ENCODE peak calls at places on chromosomes 1 and 21, in six cellular contexts. L, M, G, Y, Q and K are unnamed samples.

GRCh38 chr1:243270097-243270864 is 14.4 kb downstream of the SDCCAG8 start:
- DNase-seq in L (no peak), M (no peak), G (no peak), Y (no peak), Q (no peak), K (no peak)

GRCh38 chr21:42749226-42749625 is 95.8 kb downstream of the PDE9A start:
- DNase-seq in L (no peak), M (no peak), G (no peak), Y (no peak), Q (peak), K (no peak)

GRCh38 chr1:201360486-201360885 is 17.0 kb downstream of the TNNT2 start:
- DNase-seq in L (no peak), M (no peak), G (no peak), Y (no peak), Q (peak), K (no peak)

GRCh38 chr1:241638091-241638682 is 2.0 kb downstream of the CHML start:
- DNase-seq in L (no peak), M (no peak), G (no peak), Y (no peak), Q (no peak), K (no peak)

GRCh38 chr1:156828414-156829085 is 11.9 kb upstream of the SH2D2A start:
- DNase-seq in L (no peak), M (no peak), G (no peak), Y (no peak), Q (peak), K (no peak)

GRCh38 chr1:16031551-16031950 is 9.7 kb downstream of the CLCNKA start:
- DNase-seq in L (no peak), M (no peak), G (no peak), Y (no peak), Q (no peak), K (no peak)

GRCh38 chr1:107293901-107294600 is 153.2 kb downstream of the NTNG1 start:
- DNase-seq in L (no peak), M (no peak), G (no peak), Y (no peak), Q (no peak), K (no peak)

GRCh38 chr1:46401514-46401913 is 7.4 kb downstream of the FAAH start:
- DNase-seq in L (no peak), M (no peak), G (no peak), Y (no peak), Q (no peak), K (no peak)

DNA sequence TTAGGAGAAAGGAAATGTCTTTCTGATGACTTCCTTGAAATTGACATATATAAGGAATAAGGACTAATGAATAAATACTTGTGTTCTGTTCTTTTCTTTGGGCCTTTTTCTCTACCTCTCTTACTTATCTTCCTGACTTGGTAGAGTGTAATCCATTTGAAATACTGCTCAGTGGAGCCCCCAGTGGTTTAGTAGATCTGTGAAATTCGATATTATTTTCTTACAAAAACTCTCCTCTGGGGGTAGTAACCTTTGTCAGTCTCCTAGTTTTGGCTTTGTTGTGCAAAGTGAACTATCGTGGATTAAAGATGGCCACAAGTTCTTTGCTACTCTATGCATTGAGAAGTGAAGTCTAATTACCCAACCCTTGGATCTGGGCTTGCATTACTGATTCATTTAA is 48.8 kb downstream of the DUSP10 start:
- DNase-seq in L (no peak), M (no peak), G (no peak), Y (no peak), Q (no peak), K (no peak)
- TF ChIP-seq CTCF in L (no peak), M (peak), G (no peak), Y (peak), Q (no peak), K (no peak)

GRCh38 chr1:23290811-23291565 is 53.1 kb downstream of the HNRNPR start:
- DNase-seq in L (no peak), M (no peak), G (no peak), Y (no peak), Q (no peak), K (no peak)
- TF ChIP-seq CTCF in L (no peak), M (no peak), G (no peak), Y (no peak), Q (no peak), K (no peak)

GRCh38 chr1:32964461-32965250 is at the start of gene RNF19B:
- DNase-seq in L (peak), M (peak), G (peak), Y (peak), Q (peak), K (peak)
- TF ChIP-seq CTCF in L (no peak), M (no peak), G (no peak), Y (peak), Q (no peak), K (no peak)

GRCh38 chr1:32886012-32886827 is at the start of gene HPCA:
- DNase-seq in L (peak), M (no peak), G (peak), Y (no peak), Q (peak), K (no peak)
- TF ChIP-seq CTCF in L (peak), M (peak), G (peak), Y (peak), Q (peak), K (no peak)